ENCODE peak calls at places on chromosomes 11 and 22, in five cellular contexts. J, A, T, N and U are unnamed samples.
A peak's percentile ranks its signal among the peaks of the same experiment; 100 is the strongest.

GRCh38 chr11:17351510-17352176 is at the start of gene NCR3LG1:
- DNase-seq in J (peak; percentile 38), A (peak; percentile 49), T (peak; percentile 51), N (peak; percentile 79), U (peak; percentile 68)

GRCh38 chr22:47032956-47033647 is 270.7 kb downstream of the TBC1D22A start:
- DNase-seq in J (no peak), A (no peak), T (no peak), N (peak; percentile 11), U (peak; percentile 52)

GRCh38 chr22:44572414-44573207 is 74.6 kb upstream of the RTL6 start:
- DNase-seq in J (no peak), A (no peak), T (no peak), N (peak; percentile 24), U (no peak)

GRCh38 chr22:40553014-40553579 is 83.4 kb downstream of the MRTFA start:
- DNase-seq in J (no peak), A (no peak), T (no peak), N (no peak), U (no peak)

GRCh38 chr11:21838422-21838821 is 354.5 kb upstream of the ANO5 start:
- DNase-seq in J (no peak), A (no peak), T (no peak), N (no peak), U (no peak)

GRCh38 chr11:70100791-70101190 is 22.7 kb downstream of the ANO1 start:
- DNase-seq in J (no peak), A (no peak), T (no peak), N (no peak), U (no peak)

GRCh38 chr11:61854206-61854875 is 26.2 kb downstream of the FADS2 start:
- DNase-seq in J (no peak), A (no peak), T (no peak), N (no peak), U (no peak)

GRCh38 chr11:96307748-96308133 is 35.3 kb downstream of the MAML2 start:
- DNase-seq in J (peak; percentile 38), A (peak; percentile 87), T (no peak), N (no peak), U (peak; percentile 77)

GRCh38 chr22:44965171-44965570 is 44.6 kb downstream of the PHF21B start:
- DNase-seq in J (no peak), A (no peak), T (no peak), N (no peak), U (no peak)

GRCh38 chr11:32597914-32598313 is 14.3 kb downstream of the EIF3M start:
- DNase-seq in J (no peak), A (no peak), T (no peak), N (no peak), U (no peak)

GRCh38 chr11:79369094-79369493 is 71.7 kb downstream of the TENM4 start:
- DNase-seq in J (no peak), A (no peak), T (no peak), N (no peak), U (no peak)

GRCh38 chr11:9344046-9344680 is 29.8 kb upstream of the TMEM41B start:
- DNase-seq in J (no peak), A (no peak), T (no peak), N (no peak), U (no peak)

GRCh38 chr22:48975252-48975780 is 852.4 kb downstream of the BRD1 start:
- DNase-seq in J (no peak), A (no peak), T (no peak), N (no peak), U (no peak)
- H3K4me3 ChIP-seq in J (no peak overlapping the region), A (no peak overlapping the region), T (no peak overlapping the region), N (no peak overlapping the region), U (no peak overlapping the region)

DNA sequence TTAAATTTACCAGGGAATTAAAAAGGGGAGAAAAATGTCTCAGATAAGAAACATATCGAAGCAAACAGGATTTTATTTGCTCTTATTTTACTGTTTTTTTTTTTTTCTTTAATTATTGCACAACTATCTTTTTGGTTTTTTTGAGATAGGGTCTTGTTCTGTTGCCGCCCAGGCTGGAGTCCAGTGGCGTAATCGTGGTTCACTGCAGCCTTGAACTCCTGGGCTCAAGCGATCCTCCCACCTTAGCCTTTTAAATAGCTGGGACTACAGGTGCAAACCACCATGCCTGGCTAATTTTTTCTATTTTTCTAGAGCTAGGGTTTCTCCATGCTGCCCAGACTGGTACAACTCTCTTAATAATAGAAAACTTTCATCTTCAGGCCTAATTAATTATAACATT is 32.5 kb downstream of the DRG1 start:
- DNase-seq in J (no peak), A (no peak), T (no peak), N (peak; percentile 77), U (no peak)
- H3K4me3 ChIP-seq in J (no peak overlapping the region), A (no peak overlapping the region), T (no peak overlapping the region), N (no peak overlapping the region), U (no peak overlapping the region)

DNA sequence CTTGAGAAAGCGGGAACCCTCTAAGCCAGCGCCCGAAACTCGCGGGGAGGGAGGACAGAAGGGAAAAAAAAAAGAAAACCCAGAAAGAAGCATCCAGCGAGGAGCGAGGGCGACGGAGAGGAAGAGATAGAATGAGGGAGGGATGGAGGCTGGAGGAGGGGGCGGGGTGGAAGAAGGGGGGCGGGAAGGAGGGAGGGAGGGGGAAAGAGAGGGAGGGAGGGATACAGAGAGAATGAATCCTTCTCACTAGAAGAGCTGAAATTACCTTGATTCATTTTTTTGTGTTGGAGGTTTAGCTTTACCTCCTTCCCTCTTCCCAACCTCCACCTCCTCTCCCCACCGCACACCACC is 19.3 kb upstream of the BDNF start:
- DNase-seq in J (no peak), A (no peak), T (no peak), N (no peak), U (no peak)
- H3K4me3 ChIP-seq in J (peak overlapping the region; percentile 88), A (peak overlapping the region; percentile 85), T (no peak overlapping the region), N (no peak overlapping the region), U (no peak overlapping the region)

DNA sequence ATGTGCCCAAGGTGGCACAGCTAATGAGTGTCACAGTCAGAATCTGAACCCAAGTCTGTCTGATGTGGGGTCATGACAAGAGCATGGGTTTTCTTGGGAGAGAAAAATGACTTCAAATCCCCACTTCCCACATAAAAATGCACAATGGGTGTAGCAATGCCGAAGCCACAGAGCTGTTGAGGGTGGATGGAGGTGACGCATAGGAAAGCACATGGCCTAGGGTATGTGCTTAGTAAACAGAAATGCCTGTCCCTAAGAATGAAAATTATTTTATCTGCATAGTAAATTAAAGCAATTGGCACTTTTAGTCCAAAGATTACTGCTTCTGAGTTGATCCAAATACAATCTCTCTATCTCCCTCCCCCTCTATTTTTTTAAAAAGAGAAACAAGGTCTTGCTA is 10.9 kb downstream of the MICAL3 start:
- DNase-seq in J (no peak), A (no peak), T (no peak), N (no peak), U (no peak)
- H3K4me3 ChIP-seq in J (no peak overlapping the region), A (no peak overlapping the region), T (no peak overlapping the region), N (no peak overlapping the region), U (no peak overlapping the region)

GRCh38 chr11:20597137-20597923 is 2.1 kb upstream of the SLC6A5 start:
- DNase-seq in J (no peak), A (no peak), T (no peak), N (no peak), U (peak; percentile 22)
- H3K4me3 ChIP-seq in J (no peak overlapping the region), A (no peak overlapping the region), T (no peak overlapping the region), N (no peak overlapping the region), U (no peak overlapping the region)

DNA sequence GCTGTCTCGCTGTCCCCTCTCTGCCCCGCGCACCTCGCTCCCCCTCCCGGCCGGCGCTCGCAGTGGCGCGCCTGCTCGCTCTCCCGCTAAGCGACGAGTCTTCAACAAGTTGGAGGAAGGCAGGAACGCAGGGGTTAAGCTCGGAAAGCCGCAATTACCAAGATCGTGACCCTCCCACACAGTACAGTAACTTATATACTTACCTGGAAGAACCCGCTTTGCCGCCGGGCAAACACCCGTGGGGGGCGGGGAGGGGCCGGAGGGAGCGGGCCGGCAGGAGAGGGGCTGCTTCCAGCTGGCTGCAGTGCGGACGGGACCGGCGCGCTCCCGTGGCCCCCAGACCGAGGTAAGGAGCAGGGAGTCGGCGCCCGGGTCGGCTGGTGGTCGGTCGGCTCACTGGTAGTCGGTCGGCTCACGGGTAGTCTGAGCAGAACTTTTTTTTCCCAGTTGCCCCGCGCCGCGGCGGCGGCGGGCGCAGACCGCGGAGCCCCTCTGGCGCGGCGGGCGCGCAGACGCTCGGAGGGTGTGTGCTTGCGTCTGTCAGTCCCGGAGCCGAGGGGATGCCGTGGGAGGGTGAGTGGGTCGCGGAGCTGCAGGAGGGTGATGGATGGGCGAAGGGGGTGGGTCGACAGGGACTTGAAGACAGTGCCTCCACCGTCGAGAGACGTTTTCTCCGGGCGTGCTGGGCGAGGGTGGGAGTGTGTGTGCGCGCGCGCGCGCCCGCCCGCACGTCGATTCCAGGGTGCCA is 101.2 kb upstream of the HSD17B12 start:
- DNase-seq in J (peak; percentile 69), A (no peak), T (no peak), N (no peak), U (peak; percentile 59)
- H3K4me3 ChIP-seq in J (peak overlapping the region; percentile 65), A (peak overlapping the region; percentile 65), T (peak overlapping the region; percentile 45), N (peak overlapping the region; percentile 6), U (peak overlapping the region; percentile 35)

GRCh38 chr11:68750197-68750987 is 928 bp downstream of the TESMIN start:
- DNase-seq in J (no peak), A (no peak), T (peak; percentile 23), N (peak; percentile 55), U (peak; percentile 7)
- H3K4me3 ChIP-seq in J (peak overlapping the region; percentile 82), A (no peak overlapping the region), T (no peak overlapping the region), N (no peak overlapping the region), U (no peak overlapping the region)

DNA sequence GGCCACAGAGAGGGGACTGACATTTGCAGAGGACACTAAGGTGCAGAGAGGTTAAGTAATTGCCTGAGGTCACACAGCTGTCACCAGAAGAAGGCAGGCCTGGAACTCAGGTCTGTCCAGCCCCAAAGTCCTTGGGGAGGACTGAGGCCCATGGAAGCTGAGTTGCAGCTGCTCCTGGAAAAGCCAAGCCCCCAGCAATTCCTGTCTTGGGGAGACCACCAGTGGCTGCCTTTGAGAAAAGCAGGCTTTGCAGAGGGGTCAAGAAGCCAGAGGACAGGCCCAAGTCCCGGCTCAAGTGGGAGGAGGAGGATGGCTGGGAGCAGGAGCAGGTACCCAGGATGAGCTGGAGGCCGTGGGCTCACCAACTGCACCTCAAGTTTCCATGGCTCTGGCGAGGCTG is 3.4 kb downstream of the NFAM1 start:
- DNase-seq in J (no peak), A (no peak), T (no peak), N (no peak), U (no peak)
- H3K4me3 ChIP-seq in J (no peak overlapping the region), A (no peak overlapping the region), T (no peak overlapping the region), N (no peak overlapping the region), U (no peak overlapping the region)

GRCh38 chr11:108224366-108224765 is 1.5 kb downstream of the ATM start:
- DNase-seq in J (no peak), A (no peak), T (no peak), N (no peak), U (no peak)

GRCh38 chr11:108224908-108225786 is 2.3 kb downstream of the ATM start:
- DNase-seq in J (no peak), A (no peak), T (no peak), N (no peak), U (no peak)

GRCh38 chr11:108223449-108224149 is 732 bp downstream of the ATM start:
- DNase-seq in J (no peak), A (peak; percentile 26), T (peak; percentile 32), N (no peak), U (no peak)

GRCh38 chr11:108228236-108228635 is 5.4 kb downstream of the ATM start:
- DNase-seq in J (no peak), A (peak; percentile 35), T (no peak), N (no peak), U (no peak)

GRCh38 chr11:108226036-108226435 is 3.2 kb downstream of the ATM start:
- DNase-seq in J (no peak), A (no peak), T (no peak), N (no peak), U (no peak)
- H3K4me3 ChIP-seq in J (no peak overlapping the region), A (no peak overlapping the region), T (peak overlapping the region; percentile 61), N (no peak overlapping the region), U (no peak overlapping the region)

GRCh38 chr11:85665756-85666155 is 827 bp upstream of the CREBZF start:
- DNase-seq in J (no peak), A (no peak), T (no peak), N (no peak), U (no peak)
- H3K4me3 ChIP-seq in J (no peak overlapping the region), A (no peak overlapping the region), T (peak overlapping the region; percentile 94), N (no peak overlapping the region), U (no peak overlapping the region)